ENCODE peak calls at places on chromosome 12, in seven cellular contexts. C, D, O, V, A, X and I are unnamed samples.
A peak's percentile ranks its signal among the peaks of the same experiment; 100 is the strongest.

GRCh38 chr12:96343347-96343954 is 56.8 kb downstream of the CDK17 start:
- DNase-seq in C (no peak), V (peak; percentile 59), D (peak; percentile 31), A (no peak), X (no peak), O (peak; percentile 57), I (no peak)

GRCh38 chr12:124098887-124099286 is 125.9 kb downstream of the ZNF664 start:
- DNase-seq in D (no peak), O (no peak), A (no peak), X (no peak), C (no peak), V (no peak), I (no peak)

GRCh38 chr12:8612629-8613028 is at the start of gene AICDA:
- DNase-seq in A (no peak), C (no peak), X (no peak), V (no peak), O (no peak), D (no peak), I (no peak)

GRCh38 chr12:92044435-92044834 is 101.2 kb downstream of the BTG1 start:
- DNase-seq in V (no peak), C (no peak), D (no peak), X (no peak), A (no peak), O (no peak), I (no peak)

GRCh38 chr12:119156401-119156800 is 22.3 kb upstream of the HSPB8 start:
- DNase-seq in D (no peak), V (no peak), O (no peak), X (peak; percentile 87), C (peak; percentile 28), A (no peak), I (no peak)

GRCh38 chr12:59444932-59445331 is 150.9 kb upstream of the SLC16A7 start:
- DNase-seq in A (no peak), D (no peak), O (peak; percentile 33), C (no peak), X (no peak), V (peak; percentile 58), I (no peak)

GRCh38 chr12:115000038-115000437 is 316.1 kb upstream of the TBX3 start:
- DNase-seq in C (no peak), O (peak; percentile 75), V (peak; percentile 88), D (no peak), X (no peak), A (no peak), I (no peak)

GRCh38 chr12:9741726-9742125 is 8.8 kb upstream of the CLECL1 start:
- DNase-seq in A (no peak), O (no peak), V (no peak), C (no peak), D (peak; percentile 57), X (no peak), I (peak; percentile 42)

GRCh38 chr12:124484067-124484466 is 83.3 kb downstream of the NCOR2 start:
- DNase-seq in V (no peak), C (no peak), D (no peak), A (no peak), X (no peak), O (no peak), I (no peak)

GRCh38 chr12:31245822-31246469 is 80.0 kb downstream of the SINHCAF start:
- DNase-seq in A (no peak), O (peak; percentile 30), X (no peak), V (peak; percentile 23), D (no peak), C (peak; percentile 28), I (no peak)

GRCh38 chr12:111367661-111368221 is 1.2 kb downstream of the PHETA1 start:
- DNase-seq in X (no peak), V (no peak), D (no peak), O (peak; percentile 32), C (no peak), A (no peak), I (no peak)

GRCh38 chr12:109730306-109731145 is 16.9 kb downstream of the FAM222A start:
- DNase-seq in X (no peak), D (no peak), O (no peak), A (no peak), C (no peak), V (no peak), I (peak; percentile 20)

GRCh38 chr12:57896437-57897201 is 44.7 kb upstream of the ATP23 start:
- DNase-seq in D (no peak), A (peak; percentile 27), O (peak; percentile 82), X (peak; percentile 80), C (peak; percentile 77), V (peak; percentile 74), I (no peak)

GRCh38 chr12:75816892-75817291 is 214.7 kb downstream of the PHLDA1 start:
- DNase-seq in V (peak; percentile 91), A (no peak), O (peak; percentile 76), X (no peak), C (no peak), D (no peak), I (no peak)

GRCh38 chr12:50718760-50719159 is 45.1 kb upstream of the ATF1 start:
- DNase-seq in D (no peak), X (no peak), V (no peak), A (no peak), O (no peak), C (no peak), I (no peak)

GRCh38 chr12:130990034-130990433 is 36.3 kb downstream of the ADGRD1 start:
- DNase-seq in C (no peak), A (no peak), X (no peak), D (no peak), V (no peak), O (no peak), I (no peak)

GRCh38 chr12:12079291-12079690 is 8.6 kb downstream of the BCL2L14 start:
- DNase-seq in D (no peak), V (peak; percentile 66), A (no peak), C (no peak), O (peak; percentile 38), X (no peak), I (no peak)

GRCh38 chr12:80794506-80794905 is 77.8 kb downstream of the MYF5 start:
- DNase-seq in V (no peak), A (no peak), X (no peak), D (no peak), C (no peak), O (no peak), I (no peak)

GRCh38 chr12:65567820-65568219 is 256.5 kb upstream of the HMGA2 start:
- DNase-seq in A (no peak), C (no peak), V (no peak), D (no peak), O (no peak), X (no peak), I (no peak)

GRCh38 chr12:4289334-4289878 is 15.8 kb downstream of the CCND2 start:
- DNase-seq in A (no peak), C (no peak), D (no peak), V (no peak), O (no peak), X (no peak), I (no peak)

DNA sequence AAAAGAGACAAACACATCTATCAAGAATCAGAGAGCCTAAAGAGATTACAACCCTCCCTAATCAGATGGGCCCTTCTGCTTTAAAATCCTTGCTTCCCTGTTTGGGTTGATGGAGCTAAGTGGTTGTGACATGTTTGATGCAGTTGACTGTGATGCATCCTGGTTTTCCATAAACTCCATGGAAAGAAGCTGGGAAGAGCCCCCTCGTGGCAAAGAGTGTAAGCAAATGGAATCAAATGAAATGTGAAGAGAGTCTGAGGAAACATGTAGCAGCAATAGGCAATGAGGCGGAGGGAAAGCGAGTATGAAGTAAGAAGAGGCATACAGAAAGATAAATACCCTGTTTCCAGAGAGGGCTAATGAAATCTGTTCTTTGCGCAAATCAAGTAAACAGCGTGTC is 70.4 kb upstream of the SLCO1C1 start:
- DNase-seq in O (peak; percentile 62), X (no peak), V (peak; percentile 39), D (no peak), A (no peak), C (peak; percentile 19), I (no peak)
- TF ChIP-seq CTCF in O (peak; percentile 70), X (peak; percentile 60), V (peak; percentile 32), D (no peak), A (no peak), C (peak; percentile 54), I (no peak)

GRCh38 chr12:20188930-20189653 is 179.2 kb upstream of the PDE3A start:
- DNase-seq in O (no peak), A (no peak), V (no peak), C (no peak), X (no peak), D (no peak), I (no peak)

GRCh38 chr12:20196767-20197166 is 171.6 kb upstream of the PDE3A start:
- DNase-seq in C (no peak), V (no peak), D (no peak), A (no peak), O (no peak), X (no peak), I (no peak)

GRCh38 chr12:20199780-20200179 is 168.6 kb upstream of the PDE3A start:
- DNase-seq in V (no peak), X (no peak), D (no peak), C (no peak), O (no peak), A (no peak), I (no peak)

GRCh38 chr12:20189767-20190166 is 178.6 kb upstream of the PDE3A start:
- DNase-seq in O (no peak), A (no peak), V (no peak), D (no peak), X (no peak), C (no peak), I (no peak)

GRCh38 chr12:20194171-20194570 is 174.2 kb upstream of the PDE3A start:
- DNase-seq in C (peak; percentile 33), A (no peak), O (peak; percentile 54), X (no peak), V (peak; percentile 32), D (no peak), I (no peak)
- TF ChIP-seq CTCF in C (peak; percentile 33), A (no peak), O (peak; percentile 51), X (peak; percentile 68), V (peak; percentile 30), D (no peak), I (no peak)

GRCh38 chr12:106907411-106907810 is 48.3 kb upstream of the TMEM263 start:
- DNase-seq in V (no peak), A (no peak), D (no peak), O (no peak), X (no peak), C (no peak), I (no peak)
- TF ChIP-seq CTCF in V (no peak), A (no peak), D (peak; percentile 43), O (no peak), X (no peak), C (no peak), I (peak; percentile 20)

DNA sequence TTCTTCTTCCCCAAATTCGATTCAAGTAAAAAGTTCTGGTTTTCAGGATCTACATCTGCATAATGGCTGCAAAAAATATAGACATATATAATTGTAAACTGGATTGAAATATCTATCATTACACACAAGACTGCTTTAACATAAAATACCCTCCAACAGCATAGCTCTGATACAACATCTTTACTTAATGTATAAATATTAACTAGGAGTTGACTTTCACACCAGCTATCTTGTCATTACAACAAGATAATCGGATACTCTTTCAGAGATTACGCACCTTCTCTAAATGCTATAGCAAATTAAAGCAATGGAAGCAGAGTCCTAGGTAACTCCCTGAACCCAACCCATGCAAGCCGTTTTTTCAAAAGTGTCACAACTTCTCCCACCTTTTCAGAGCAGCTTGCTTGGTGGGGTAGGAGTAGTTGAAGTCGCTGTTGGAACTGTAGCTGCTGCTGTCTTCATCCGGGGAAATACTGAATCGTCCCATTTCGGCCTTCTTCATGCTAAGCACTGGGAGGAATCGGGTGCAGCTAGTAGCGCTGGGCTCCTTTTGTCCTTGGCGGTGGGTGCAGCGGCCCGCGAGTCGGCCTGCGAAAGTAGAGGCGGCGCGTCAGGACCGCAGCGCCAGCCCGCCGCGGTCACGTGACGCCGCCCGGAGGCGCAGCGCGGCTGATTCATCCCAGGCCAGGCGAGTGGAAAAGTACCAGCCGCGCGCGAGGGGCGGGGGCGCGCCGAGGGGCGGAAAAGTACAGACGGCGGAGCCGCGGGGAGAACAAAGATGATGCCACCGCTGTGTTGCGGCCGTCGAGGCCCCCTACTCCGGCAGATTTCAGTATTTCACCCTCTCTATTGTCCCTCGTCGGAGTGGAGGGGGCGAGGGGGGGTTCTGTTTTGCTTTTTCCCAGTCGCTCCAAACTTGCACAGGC is 1.5 kb downstream of the SLC38A2 start:
- DNase-seq in V (peak; percentile 83), O (peak; percentile 88), A (peak; percentile 94), C (peak; percentile 94), D (peak; percentile 93), X (peak; percentile 90), I (peak; percentile 86)
- TF ChIP-seq CTCF in V (no peak), O (no peak), A (no peak), C (no peak), D (peak; percentile 13), X (peak; percentile 13), I (no peak)